ENCODE peak calls at places on chromosomes 3 and 15, in seven cellular contexts. N is IMR-90; P is right lobe of liver; I is CD8-positive, alpha-beta T cell; T is stomach; B is mesenchymal stem cell; C is heart right ventricle. U is an unnamed sample. For H3K27me3, H3K4me1 and H3K9me3, the result is how much of the 10 kb centered on the place peaks cover.

GRCh38 chr3:124260206-124260915 is 268.4 kb upstream of the ROPN1 start:
- DNase-seq in N (peak), P (no peak), I (no peak), T (no peak), B (peak), C (peak), U (no peak)

GRCh38 chr3:114351123-114351821 is 57.4 kb downstream of the TIGIT start:
- DNase-seq in N (no peak), P (no peak), I (no peak), T (no peak), B (no peak), C (no peak), U (no peak)

GRCh38 chr3:158152186-158152585 is 42.3 kb downstream of the RSRC1 start:
- DNase-seq in N (peak), P (no peak), I (no peak), T (no peak), B (peak), C (no peak), U (no peak)

GRCh38 chr15:73841756-73842590 is 31.4 kb upstream of the TBC1D21 start:
- DNase-seq in N (no peak), P (no peak), I (no peak), T (no peak), B (no peak), C (no peak), U (no peak)

GRCh38 chr3:122942937-122943827 is 84.4 kb downstream of the SEMA5B start:
- DNase-seq in N (peak), P (peak), I (no peak), T (peak), B (peak), C (peak), U (no peak)

GRCh38 chr3:42369304-42369703 is 41.1 kb downstream of the LYZL4 start:
- DNase-seq in N (no peak), P (no peak), I (no peak), T (peak), B (no peak), C (peak), U (no peak)

GRCh38 chr3:55169608-55170010 is 241.8 kb upstream of the LRTM1 start:
- DNase-seq in N (peak), P (no peak), I (no peak), T (no peak), B (peak), C (no peak), U (peak)

GRCh38 chr3:113783463-113783862 is 36.6 kb downstream of the ATP6V1A start:
- DNase-seq in N (peak), P (no peak), I (no peak), T (no peak), B (peak), C (no peak), U (no peak)

GRCh38 chr3:117726776-117727175 is 1017.2 kb downstream of the TUSC7 start:
- DNase-seq in N (no peak), P (no peak), I (no peak), T (no peak), B (no peak), C (no peak), U (no peak)

GRCh38 chr3:129304553-129305222 is 26.0 kb downstream of the HMCES start:
- DNase-seq in N (no peak), P (no peak), I (no peak), T (no peak), B (no peak), C (no peak), U (no peak)

GRCh38 chr3:121153851-121154250 is 245.8 kb downstream of the STXBP5L start:
- DNase-seq in N (no peak), P (no peak), I (no peak), T (no peak), B (no peak), C (no peak), U (no peak)

GRCh38 chr3:195010551-195011100 is 260.3 kb downstream of the XXYLT1 start:
- DNase-seq in N (no peak), P (no peak), I (no peak), T (peak), B (no peak), C (no peak), U (no peak)

GRCh38 chr3:67094769-67095168 is 96.7 kb downstream of the KBTBD8 start:
- DNase-seq in N (peak), P (no peak), I (no peak), T (no peak), B (peak), C (peak), U (no peak)

GRCh38 chr3:179323197-179323901 is 518 bp downstream of the ZNF639 start:
- DNase-seq in N (peak), P (peak), I (peak), T (peak), B (peak), C (peak), U (no peak)

GRCh38 chr15:89436560-89437311 is 59.6 kb downstream of the RHCG start:
- DNase-seq in N (no peak), P (no peak), I (no peak), T (no peak), B (no peak), C (no peak), U (no peak)

GRCh38 chr3:149373235-149374125 is 4.0 kb downstream of the TM4SF1 start:
- DNase-seq in N (peak), P (no peak), I (no peak), T (no peak), B (peak), C (no peak), U (no peak)

GRCh38 chr3:14525685-14526631 is 14.2 kb downstream of the GRIP2 start:
- DNase-seq in N (peak), P (no peak), I (no peak), T (peak), B (peak), C (no peak), U (no peak)

DNA sequence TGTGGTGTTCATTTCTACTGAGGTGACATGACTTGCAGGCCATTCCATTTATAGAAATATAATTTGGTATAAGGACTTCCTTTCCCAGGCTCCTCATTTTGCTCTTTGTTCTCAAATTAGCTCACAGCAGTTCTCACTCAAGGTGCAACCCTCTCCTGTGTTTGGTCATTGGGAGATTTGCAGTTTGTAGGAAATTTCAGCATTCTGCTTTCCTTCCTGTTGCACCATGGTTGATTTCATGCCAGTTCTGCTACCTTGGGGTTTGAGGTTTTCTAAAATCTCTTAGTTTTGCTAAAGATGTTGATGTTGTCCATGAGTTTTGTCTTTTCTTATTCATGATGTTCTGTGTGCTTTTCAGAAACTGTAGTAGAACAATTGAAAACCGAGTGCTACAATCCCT is 65.7 kb upstream of the PROK2 start:
- DNase-seq in N (no peak), P (no peak), I (no peak), T (no peak), B (no peak), C (no peak), U (peak)
- H3K27me3 ChIP-seq in N (under half), P (under half), I (under half), T (under half), B (under half), C (under half), U (under half)

DNA sequence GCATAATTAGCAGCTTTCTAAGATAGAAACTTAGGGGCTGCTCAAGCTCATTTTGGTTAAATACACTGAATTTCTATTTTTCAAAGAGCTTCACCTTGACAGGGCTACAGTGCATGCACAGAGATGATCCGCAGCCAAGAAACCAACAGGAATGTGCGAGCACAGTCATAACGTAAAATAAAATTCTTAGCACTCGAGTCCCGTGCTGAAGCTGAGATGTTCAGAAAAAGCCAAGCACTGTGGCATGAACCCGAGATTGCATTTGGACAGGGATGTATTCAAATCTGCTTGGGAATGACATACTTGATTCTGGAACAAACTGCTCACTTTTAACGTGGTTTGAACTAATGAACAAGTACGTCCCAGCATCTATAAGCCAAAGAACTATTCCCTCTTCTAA is 340.3 kb downstream of the FOXP1 start:
- DNase-seq in N (no peak), P (no peak), I (no peak), T (no peak), B (no peak), C (no peak), U (no peak)
- H3K4me1 ChIP-seq in N (under half), P (under half), I (under half), T (half or more), B (under half), C (under half), U (under half)

DNA sequence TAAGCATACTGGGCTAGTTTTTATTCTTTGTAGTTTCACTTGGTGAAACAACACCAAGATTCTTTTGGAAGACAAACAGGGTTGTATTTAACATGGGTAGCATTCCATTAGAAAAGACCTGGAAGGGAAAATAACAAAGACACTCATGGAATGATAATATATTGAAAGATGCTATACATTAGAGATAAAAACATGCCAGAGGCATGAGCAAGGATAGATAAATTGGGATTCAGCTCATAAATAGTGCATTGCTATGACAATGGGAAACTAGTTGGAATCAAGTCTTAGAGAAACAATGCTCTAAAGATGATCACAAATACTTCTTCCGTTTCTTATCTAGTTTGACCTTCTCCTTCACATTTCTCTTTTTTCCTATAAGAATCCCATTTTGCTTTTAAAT is 677.4 kb downstream of the ZNF385D start:
- DNase-seq in N (no peak), P (no peak), I (no peak), T (no peak), B (no peak), C (no peak), U (no peak)
- H3K9me3 ChIP-seq in N (under half), P (under half), I (under half), T (under half), B (under half), C (under half), U (under half)

DNA sequence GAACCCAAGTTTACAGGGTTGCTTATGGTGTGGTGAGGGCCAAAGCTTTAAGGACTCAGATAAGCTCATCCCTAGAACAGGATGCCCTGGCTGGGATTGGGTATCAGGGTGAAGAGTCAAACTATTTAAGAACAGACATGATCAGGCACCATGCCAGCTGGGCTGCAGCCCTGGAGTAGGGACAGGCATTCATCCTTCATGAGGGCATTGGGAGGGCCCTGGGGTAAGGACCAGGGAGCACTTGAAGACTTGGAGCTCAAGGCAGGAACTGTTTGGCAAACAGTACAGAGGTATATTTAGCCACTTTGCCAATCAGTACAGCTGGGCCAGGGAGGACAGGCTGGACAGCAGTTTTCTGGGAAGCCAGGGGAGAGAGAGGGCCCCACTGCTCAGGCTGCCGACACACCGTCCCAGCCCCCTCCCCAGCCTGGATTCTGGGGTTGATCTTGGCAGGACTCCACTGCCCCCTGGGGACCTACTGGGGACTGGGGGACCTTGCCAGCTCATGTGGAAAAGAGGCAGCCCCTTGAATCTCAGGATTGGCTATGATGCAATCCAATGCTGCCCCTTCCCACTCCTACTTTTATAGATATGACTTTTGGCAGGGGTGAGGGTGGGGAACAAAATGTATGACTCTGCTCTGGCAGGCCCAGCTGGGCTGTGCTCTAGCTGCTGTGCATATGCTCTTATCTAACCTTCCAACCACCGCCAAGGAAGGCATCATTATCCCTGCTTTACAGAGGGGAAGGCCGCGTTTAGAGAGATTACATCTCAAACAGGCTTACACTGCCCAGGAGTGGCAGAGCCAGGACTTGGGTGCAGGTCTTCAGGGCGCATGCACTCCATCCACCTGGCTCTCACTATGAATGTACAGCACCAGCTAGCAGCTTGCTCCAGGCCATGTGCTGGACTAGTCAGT is 2.3 kb downstream of the PLA2G4E start:
- DNase-seq in N (no peak), P (no peak), I (no peak), T (no peak), B (no peak), C (peak), U (no peak)
- H3K27me3 ChIP-seq in N (half or more), P (under half), I (under half), T (under half), B (half or more), C (under half), U (under half)